ENCODE peak calls at places on chromosomes 6 and 20, in nine cellular contexts. One of them, this sample, is unnamed.

GRCh38 chr6:130500693-130501092 is 134.9 kb downstream of the TMEM200A start:
- DNase-seq in coronary artery: no peak
- DNase-seq in sigmoid colon: no peak
- DNase-seq in Peyer's patch: no peak
- DNase-seq in prostate gland: no peak
- DNase-seq in left ventricle myocardium inferior: no peak
- DNase-seq in AG04450: peak
- DNase-seq in neural progenitor cell: no peak
- DNase-seq in body of pancreas: no peak
- DNase-seq in this sample: no peak

GRCh38 chr6:69816017-69816416 is 19.2 kb upstream of the LMBRD1 start:
- DNase-seq in left ventricle myocardium inferior: no peak
- DNase-seq in body of pancreas: no peak
- DNase-seq in AG04450: no peak
- DNase-seq in sigmoid colon: no peak
- DNase-seq in Peyer's patch: no peak
- DNase-seq in prostate gland: no peak
- DNase-seq in neural progenitor cell: no peak
- DNase-seq in coronary artery: no peak
- DNase-seq in this sample: no peak

GRCh38 chr20:3101737-3102574 is 17.4 kb upstream of the AVP start:
- DNase-seq in prostate gland: no peak
- DNase-seq in Peyer's patch: no peak
- DNase-seq in body of pancreas: peak
- DNase-seq in AG04450: no peak
- DNase-seq in sigmoid colon: no peak
- DNase-seq in neural progenitor cell: no peak
- DNase-seq in left ventricle myocardium inferior: no peak
- DNase-seq in coronary artery: no peak
- DNase-seq in this sample: no peak

GRCh38 chr6:12203001-12203400 is 87.2 kb upstream of the EDN1 start:
- DNase-seq in AG04450: no peak
- DNase-seq in coronary artery: no peak
- DNase-seq in sigmoid colon: no peak
- DNase-seq in prostate gland: no peak
- DNase-seq in left ventricle myocardium inferior: no peak
- DNase-seq in neural progenitor cell: peak
- DNase-seq in body of pancreas: no peak
- DNase-seq in Peyer's patch: no peak
- DNase-seq in this sample: no peak

GRCh38 chr6:107665386-107665785 is 158.7 kb downstream of the SCML4 start:
- DNase-seq in sigmoid colon: no peak
- DNase-seq in left ventricle myocardium inferior: no peak
- DNase-seq in coronary artery: no peak
- DNase-seq in Peyer's patch: no peak
- DNase-seq in neural progenitor cell: no peak
- DNase-seq in AG04450: no peak
- DNase-seq in prostate gland: no peak
- DNase-seq in body of pancreas: no peak
- DNase-seq in this sample: no peak

GRCh38 chr6:84027340-84028183 is 6.0 kb upstream of the MRAP2 start:
- DNase-seq in AG04450: no peak
- DNase-seq in prostate gland: peak
- DNase-seq in coronary artery: peak
- DNase-seq in left ventricle myocardium inferior: no peak
- DNase-seq in Peyer's patch: no peak
- DNase-seq in neural progenitor cell: no peak
- DNase-seq in sigmoid colon: no peak
- DNase-seq in body of pancreas: peak
- DNase-seq in this sample: peak

GRCh38 chr6:113645576-113645970 is 211.6 kb upstream of the MARCKS start:
- DNase-seq in Peyer's patch: peak
- DNase-seq in AG04450: peak
- DNase-seq in prostate gland: peak
- DNase-seq in neural progenitor cell: no peak
- DNase-seq in coronary artery: no peak
- DNase-seq in left ventricle myocardium inferior: no peak
- DNase-seq in sigmoid colon: no peak
- DNase-seq in body of pancreas: peak
- DNase-seq in this sample: no peak

GRCh38 chr20:965956-966355 is 36.2 kb downstream of the RSPO4 start:
- DNase-seq in left ventricle myocardium inferior: no peak
- DNase-seq in prostate gland: no peak
- DNase-seq in body of pancreas: no peak
- DNase-seq in neural progenitor cell: no peak
- DNase-seq in sigmoid colon: no peak
- DNase-seq in AG04450: no peak
- DNase-seq in coronary artery: no peak
- DNase-seq in Peyer's patch: no peak
- DNase-seq in this sample: no peak

GRCh38 chr6:134512946-134513345 is 195.0 kb upstream of the SGK1 start:
- DNase-seq in AG04450: no peak
- DNase-seq in prostate gland: no peak
- DNase-seq in body of pancreas: peak
- DNase-seq in coronary artery: no peak
- DNase-seq in left ventricle myocardium inferior: peak
- DNase-seq in neural progenitor cell: no peak
- DNase-seq in Peyer's patch: no peak
- DNase-seq in sigmoid colon: no peak
- DNase-seq in this sample: peak

GRCh38 chr20:41158082-41158625 is 20.8 kb downstream of the PLCG1 start:
- DNase-seq in coronary artery: no peak
- DNase-seq in sigmoid colon: no peak
- DNase-seq in body of pancreas: no peak
- DNase-seq in prostate gland: no peak
- DNase-seq in Peyer's patch: no peak
- DNase-seq in left ventricle myocardium inferior: no peak
- DNase-seq in AG04450: no peak
- DNase-seq in neural progenitor cell: no peak
- DNase-seq in this sample: no peak

GRCh38 chr6:165616116-165616515 is 46.9 kb downstream of the PDE10A start:
- DNase-seq in coronary artery: no peak
- DNase-seq in sigmoid colon: no peak
- DNase-seq in Peyer's patch: no peak
- DNase-seq in AG04450: no peak
- DNase-seq in body of pancreas: no peak
- DNase-seq in prostate gland: no peak
- DNase-seq in left ventricle myocardium inferior: no peak
- DNase-seq in neural progenitor cell: no peak
- DNase-seq in this sample: no peak

GRCh38 chr6:165618241-165618640 is 44.8 kb downstream of the PDE10A start:
- DNase-seq in prostate gland: no peak
- DNase-seq in Peyer's patch: no peak
- DNase-seq in neural progenitor cell: no peak
- DNase-seq in sigmoid colon: no peak
- DNase-seq in left ventricle myocardium inferior: no peak
- DNase-seq in coronary artery: no peak
- DNase-seq in AG04450: no peak
- DNase-seq in body of pancreas: no peak
- DNase-seq in this sample: no peak

GRCh38 chr6:165617528-165617927 is 45.5 kb downstream of the PDE10A start:
- DNase-seq in sigmoid colon: no peak
- DNase-seq in body of pancreas: no peak
- DNase-seq in prostate gland: no peak
- DNase-seq in Peyer's patch: no peak
- DNase-seq in left ventricle myocardium inferior: no peak
- DNase-seq in coronary artery: no peak
- DNase-seq in neural progenitor cell: no peak
- DNase-seq in AG04450: no peak
- DNase-seq in this sample: no peak

GRCh38 chr6:165611294-165611693 is 51.7 kb downstream of the PDE10A start:
- DNase-seq in prostate gland: no peak
- DNase-seq in Peyer's patch: no peak
- DNase-seq in body of pancreas: no peak
- DNase-seq in left ventricle myocardium inferior: peak
- DNase-seq in neural progenitor cell: no peak
- DNase-seq in coronary artery: no peak
- DNase-seq in sigmoid colon: no peak
- DNase-seq in AG04450: no peak
- DNase-seq in this sample: no peak

GRCh38 chr6:165615629-165616028 is 47.4 kb downstream of the PDE10A start:
- DNase-seq in neural progenitor cell: no peak
- DNase-seq in prostate gland: no peak
- DNase-seq in sigmoid colon: no peak
- DNase-seq in Peyer's patch: no peak
- DNase-seq in left ventricle myocardium inferior: no peak
- DNase-seq in AG04450: no peak
- DNase-seq in coronary artery: no peak
- DNase-seq in body of pancreas: no peak
- DNase-seq in this sample: no peak
- H3K4me3 ChIP-seq in neural progenitor cell: no peak
- H3K4me3 ChIP-seq in prostate gland: no peak
- H3K4me3 ChIP-seq in sigmoid colon: peak
- H3K4me3 ChIP-seq in Peyer's patch: no peak
- H3K4me3 ChIP-seq in left ventricle myocardium inferior: peak
- H3K4me3 ChIP-seq in AG04450: no peak
- H3K4me3 ChIP-seq in coronary artery: peak
- H3K4me3 ChIP-seq in body of pancreas: no peak
- H3K4me3 ChIP-seq in this sample: no peak

DNA sequence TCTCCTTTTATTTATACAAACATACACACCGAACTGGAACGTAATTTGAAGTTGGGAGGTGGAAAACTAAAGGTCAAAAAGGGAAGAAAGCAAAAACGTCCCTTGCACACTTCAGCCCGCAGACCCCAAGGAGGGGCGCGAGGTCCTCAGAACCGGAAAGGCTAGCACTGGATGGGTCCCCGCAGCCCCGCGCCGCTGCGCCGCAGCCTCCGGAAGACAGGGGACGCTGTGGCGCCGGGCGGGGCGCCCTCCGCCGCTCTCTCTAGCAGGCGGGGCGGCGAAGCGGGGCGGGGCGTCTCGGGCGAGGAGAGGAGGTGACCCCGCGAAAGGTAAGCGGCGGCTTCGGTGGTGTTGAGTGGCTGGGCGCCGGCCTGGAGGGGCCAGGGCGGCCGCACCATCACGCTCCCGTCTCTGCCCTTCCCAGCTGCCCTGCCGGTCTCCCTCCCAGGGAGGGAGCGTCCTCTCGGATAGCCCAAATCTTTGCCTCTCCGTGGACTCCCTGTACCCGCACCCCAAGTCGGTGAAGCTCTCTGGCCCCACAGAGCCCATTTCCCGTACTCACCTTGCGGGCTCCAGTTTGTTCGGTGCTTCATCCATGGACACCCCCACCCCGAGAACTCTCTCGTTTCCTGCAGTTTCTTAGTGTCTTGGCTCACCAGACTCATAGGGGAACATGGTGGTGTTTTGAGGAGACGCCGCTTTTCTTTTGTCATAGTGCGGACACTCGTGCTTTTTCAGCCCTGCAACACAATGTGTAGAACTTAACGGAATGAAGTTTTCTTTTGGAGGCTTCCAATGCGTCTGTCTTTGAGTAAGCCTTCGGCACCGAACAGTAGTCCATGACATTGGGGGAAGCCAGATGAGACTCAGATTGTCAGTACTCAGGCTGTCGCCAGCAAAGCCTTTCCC is at the start of gene SMIM8:
- DNase-seq in left ventricle myocardium inferior: peak
- DNase-seq in coronary artery: peak
- DNase-seq in prostate gland: peak
- DNase-seq in neural progenitor cell: peak
- DNase-seq in AG04450: peak
- DNase-seq in Peyer's patch: peak
- DNase-seq in body of pancreas: peak
- DNase-seq in sigmoid colon: peak
- DNase-seq in this sample: peak
- H3K27ac ChIP-seq in left ventricle myocardium inferior: peak
- H3K27ac ChIP-seq in coronary artery: peak
- H3K27ac ChIP-seq in prostate gland: peak
- H3K27ac ChIP-seq in neural progenitor cell: no peak
- H3K27ac ChIP-seq in AG04450: no peak
- H3K27ac ChIP-seq in Peyer's patch: peak
- H3K27ac ChIP-seq in body of pancreas: peak
- H3K27ac ChIP-seq in sigmoid colon: peak
- H3K27ac ChIP-seq in this sample: no peak

GRCh38 chr20:63212792-63213191 is 3.1 kb downstream of the YTHDF1 start:
- DNase-seq in coronary artery: no peak
- DNase-seq in Peyer's patch: no peak
- DNase-seq in left ventricle myocardium inferior: no peak
- DNase-seq in neural progenitor cell: no peak
- DNase-seq in sigmoid colon: no peak
- DNase-seq in prostate gland: no peak
- DNase-seq in AG04450: no peak
- DNase-seq in body of pancreas: no peak
- DNase-seq in this sample: no peak

GRCh38 chr20:63215101-63216040 is 560 bp downstream of the YTHDF1 start:
- DNase-seq in coronary artery: no peak
- DNase-seq in Peyer's patch: no peak
- DNase-seq in sigmoid colon: no peak
- DNase-seq in prostate gland: no peak
- DNase-seq in body of pancreas: peak
- DNase-seq in neural progenitor cell: peak
- DNase-seq in AG04450: no peak
- DNase-seq in left ventricle myocardium inferior: no peak
- DNase-seq in this sample: no peak

GRCh38 chr20:63212393-63212730 is 3.6 kb downstream of the YTHDF1 start:
- DNase-seq in coronary artery: no peak
- DNase-seq in neural progenitor cell: no peak
- DNase-seq in body of pancreas: no peak
- DNase-seq in AG04450: no peak
- DNase-seq in left ventricle myocardium inferior: no peak
- DNase-seq in sigmoid colon: no peak
- DNase-seq in prostate gland: no peak
- DNase-seq in Peyer's patch: no peak
- DNase-seq in this sample: no peak

GRCh38 chr20:63216041-63216848 is at the start of gene YTHDF1:
- DNase-seq in neural progenitor cell: peak
- DNase-seq in prostate gland: peak
- DNase-seq in left ventricle myocardium inferior: peak
- DNase-seq in AG04450: peak
- DNase-seq in body of pancreas: peak
- DNase-seq in coronary artery: peak
- DNase-seq in Peyer's patch: peak
- DNase-seq in sigmoid colon: peak
- DNase-seq in this sample: peak

DNA sequence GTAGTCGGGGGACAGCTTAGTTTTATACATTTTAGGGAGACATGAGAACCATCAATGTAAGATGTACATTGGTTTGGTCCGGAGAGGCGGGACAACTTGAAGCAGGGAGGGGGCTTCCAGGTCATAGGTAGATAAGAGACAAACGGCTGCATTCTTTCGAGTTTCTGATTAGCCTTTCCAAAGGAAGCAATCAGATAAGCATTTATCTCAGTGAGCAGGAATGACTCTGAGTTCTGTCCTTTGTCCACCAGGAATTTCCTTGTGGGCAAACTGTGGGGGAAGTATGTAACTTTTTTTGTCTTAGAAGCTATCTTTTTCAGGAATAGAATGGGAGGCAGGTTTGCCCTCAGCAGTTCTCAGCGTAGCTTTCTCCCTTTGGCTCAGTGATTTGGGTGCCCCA is 1.4 kb downstream of the YTHDF1 start:
- DNase-seq in body of pancreas: no peak
- DNase-seq in AG04450: no peak
- DNase-seq in prostate gland: no peak
- DNase-seq in Peyer's patch: no peak
- DNase-seq in left ventricle myocardium inferior: no peak
- DNase-seq in coronary artery: no peak
- DNase-seq in sigmoid colon: no peak
- DNase-seq in neural progenitor cell: no peak
- DNase-seq in this sample: no peak
- H3K4me3 ChIP-seq in body of pancreas: no peak
- H3K4me3 ChIP-seq in AG04450: peak
- H3K4me3 ChIP-seq in prostate gland: no peak
- H3K4me3 ChIP-seq in Peyer's patch: no peak
- H3K4me3 ChIP-seq in left ventricle myocardium inferior: peak
- H3K4me3 ChIP-seq in coronary artery: peak
- H3K4me3 ChIP-seq in sigmoid colon: peak
- H3K4me3 ChIP-seq in neural progenitor cell: no peak
- H3K4me3 ChIP-seq in this sample: no peak

GRCh38 chr20:4926531-4927156 is 74.7 kb downstream of the SLC23A2 start:
- DNase-seq in coronary artery: no peak
- DNase-seq in sigmoid colon: no peak
- DNase-seq in left ventricle myocardium inferior: no peak
- DNase-seq in AG04450: no peak
- DNase-seq in prostate gland: no peak
- DNase-seq in body of pancreas: no peak
- DNase-seq in neural progenitor cell: no peak
- DNase-seq in Peyer's patch: no peak
- DNase-seq in this sample: no peak
- H3K27ac ChIP-seq in coronary artery: peak
- H3K27ac ChIP-seq in sigmoid colon: no peak
- H3K27ac ChIP-seq in left ventricle myocardium inferior: peak
- H3K27ac ChIP-seq in AG04450: no peak
- H3K27ac ChIP-seq in prostate gland: peak
- H3K27ac ChIP-seq in body of pancreas: peak
- H3K27ac ChIP-seq in neural progenitor cell: no peak
- H3K27ac ChIP-seq in Peyer's patch: peak
- H3K27ac ChIP-seq in this sample: no peak

This sample was measured in aorta.